ENCODE peak calls at places on chromosomes 2 and 18, in eight cellular contexts. P, S, T, Q, O, Y, L and K are unnamed samples.
A peak's percentile ranks its signal among the peaks of the same experiment; 100 is the strongest.

GRCh38 chr18:61896118-61896517 is 3.3 kb upstream of the RNF152 start:
- DNase-seq in Q (no peak), Y (no peak), S (no peak), L (no peak), O (no peak), T (no peak), P (no peak), K (no peak)

GRCh38 chr2:98601532-98602132 is 6.7 kb downstream of the COA5 start:
- DNase-seq in L (no peak), T (no peak), O (peak; percentile 57), P (peak; percentile 55), Q (no peak), S (peak; percentile 56), Y (no peak), K (no peak)

GRCh38 chr2:100859902-100860301 is 40.0 kb downstream of the NPAS2 start:
- DNase-seq in Q (no peak), O (no peak), T (no peak), S (no peak), L (no peak), Y (no peak), P (no peak), K (no peak)

GRCh38 chr2:189483571-189484415 is 42.5 kb downstream of the WDR75 start:
- DNase-seq in Q (no peak), Y (no peak), O (no peak), T (no peak), P (no peak), L (no peak), S (no peak), K (no peak)

GRCh38 chr2:134206573-134206972 is 47.3 kb upstream of the MGAT5 start:
- DNase-seq in S (peak; percentile 61), Y (no peak), T (no peak), L (no peak), O (no peak), Q (no peak), P (peak; percentile 71), K (no peak)

GRCh38 chr2:127416486-127417001 is 1.7 kb upstream of the PROC start:
- DNase-seq in O (no peak), P (no peak), L (no peak), Q (no peak), Y (no peak), S (no peak), T (no peak), K (no peak)

GRCh38 chr2:47568164-47568861 is 165.4 kb downstream of the MSH2 start:
- DNase-seq in L (no peak), O (peak; percentile 2), T (no peak), Q (no peak), P (no peak), S (no peak), Y (no peak), K (no peak)

GRCh38 chr2:37585982-37586621 is 85.3 kb downstream of the CDC42EP3 start:
- DNase-seq in S (peak; percentile 75), Y (no peak), Q (peak; percentile 54), P (peak; percentile 97), T (peak; percentile 26), O (peak; percentile 13), L (peak; percentile 57), K (no peak)

GRCh38 chr2:101474752-101475384 is at the start of gene RFX8:
- DNase-seq in T (no peak), Q (peak; percentile 11), O (no peak), Y (no peak), L (no peak), P (peak; percentile 95), S (peak; percentile 90), K (peak; percentile 98)

GRCh38 chr2:32852821-32853220 is 93.9 kb upstream of the LTBP1 start:
- DNase-seq in O (no peak), T (no peak), P (no peak), S (peak; percentile 70), Y (no peak), L (no peak), Q (no peak), K (no peak)

GRCh38 chr2:61277756-61278155 is 115.8 kb downstream of the C2orf74 start:
- DNase-seq in L (no peak), Y (no peak), P (no peak), S (no peak), T (no peak), O (no peak), Q (no peak), K (no peak)

GRCh38 chr2:38557217-38557616 is 45.5 kb downstream of the HNRNPLL start:
- DNase-seq in O (no peak), P (no peak), S (no peak), L (no peak), Q (no peak), T (no peak), Y (no peak), K (no peak)

GRCh38 chr18:73023975-73024374 is 156.2 kb upstream of the NETO1 start:
- DNase-seq in Y (no peak), S (no peak), P (no peak), Q (no peak), T (no peak), L (no peak), O (no peak), K (no peak)